ENCODE peak calls at places on chromosomes 2 and 18, in four cellular contexts. I, G, Q and E are unnamed samples.
A peak's percentile ranks its signal among the peaks of the same experiment; 100 is the strongest.

GRCh38 chr2:96927420-96928171 is 57.7 kb upstream of the SEMA4C start:
- DNase-seq in I (no peak), G (no peak), Q (no peak), E (no peak)

GRCh38 chr2:134943540-134943939 is 24.9 kb downstream of the CCNT2 start:
- DNase-seq in I (no peak), G (no peak), Q (no peak), E (no peak)

GRCh38 chr18:54742654-54743053 is 85.6 kb upstream of the RAB27B start:
- DNase-seq in I (no peak), G (no peak), Q (no peak), E (no peak)

GRCh38 chr2:108316881-108317258 is 28.2 kb downstream of the SULT1C2 start:
- DNase-seq in I (no peak), G (no peak), Q (no peak), E (no peak)

GRCh38 chr2:158009425-158009824 is 92.3 kb upstream of the UPP2 start:
- DNase-seq in I (no peak), G (no peak), Q (no peak), E (peak; percentile 39)

GRCh38 chr2:135132314-135132713 is 80.2 kb downstream of the RAB3GAP1 start:
- DNase-seq in I (no peak), G (no peak), Q (no peak), E (no peak)

GRCh38 chr18:2451556-2451955 is 119.7 kb downstream of the METTL4 start:
- DNase-seq in I (no peak), G (no peak), Q (no peak), E (no peak)

GRCh38 chr2:110755494-110756078 is 23.2 kb downstream of the ACOXL start:
- DNase-seq in I (no peak), G (no peak), Q (peak; percentile 28), E (no peak)

GRCh38 chr2:30031184-30031583 is 109.8 kb upstream of the ALK start:
- DNase-seq in I (no peak), G (no peak), Q (no peak), E (no peak)

GRCh38 chr18:70377317-70377799 is 88.5 kb downstream of the SOCS6 start:
- DNase-seq in I (no peak), G (peak; percentile 93), Q (peak; percentile 22), E (no peak)

GRCh38 chr2:68835636-68836035 is 35.6 kb downstream of the BMP10 start:
- DNase-seq in I (no peak), G (no peak), Q (no peak), E (peak; percentile 29)

GRCh38 chr2:134275058-134275862 is 21.4 kb downstream of the MGAT5 start:
- DNase-seq in I (no peak), G (no peak), Q (no peak), E (no peak)

GRCh38 chr2:240623531-240624010 is 1.7 kb upstream of the GPR35 start:
- DNase-seq in I (no peak), G (no peak), Q (no peak), E (no peak)

GRCh38 chr18:79604913-79605235 is 74.7 kb upstream of the CTDP1 start:
- DNase-seq in I (no peak), G (no peak), Q (no peak), E (no peak)

GRCh38 chr2:177403822-177404221 is 11.2 kb downstream of the AGPS start:
- DNase-seq in I (no peak), G (no peak), Q (no peak), E (no peak)

GRCh38 chr2:177404243-177404642 is 11.7 kb downstream of the AGPS start:
- DNase-seq in I (no peak), G (no peak), Q (no peak), E (no peak)

GRCh38 chr2:177406182-177406581 is 13.6 kb downstream of the AGPS start:
- DNase-seq in I (no peak), G (no peak), Q (no peak), E (no peak)

GRCh38 chr2:177407031-177407430 is 14.5 kb downstream of the AGPS start:
- DNase-seq in I (no peak), G (no peak), Q (no peak), E (no peak)

DNA sequence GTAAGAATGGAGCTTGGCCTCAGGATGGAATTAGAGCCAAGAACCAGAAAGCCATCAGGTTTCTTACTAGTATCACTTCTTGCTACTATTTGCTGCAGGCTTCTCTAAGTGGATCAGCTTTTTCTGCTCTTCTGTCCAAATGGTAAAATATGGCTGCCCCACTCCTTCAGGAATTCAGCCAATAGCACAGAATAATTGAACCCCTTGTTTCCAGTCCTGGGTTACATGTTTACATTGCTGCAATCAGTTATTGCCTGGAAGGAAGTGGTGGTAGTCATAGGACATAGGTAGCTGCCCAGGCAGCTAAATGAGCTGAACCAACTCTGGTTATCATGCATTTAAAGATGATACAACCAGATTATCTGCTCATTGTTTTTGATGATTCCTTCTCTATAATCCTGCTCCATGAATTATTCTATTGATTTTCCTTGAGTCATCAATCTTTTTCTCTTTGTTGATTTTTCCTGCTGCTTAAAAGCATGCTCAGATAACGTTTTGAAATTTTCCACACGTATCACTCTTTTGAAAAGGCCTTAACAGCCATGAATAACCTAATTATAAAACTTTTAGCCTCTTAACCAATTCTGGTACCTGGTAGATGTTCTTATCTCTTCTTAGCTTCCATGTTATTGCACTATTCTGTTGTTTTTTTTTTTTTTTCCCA is 12.6 kb downstream of the AGPS start:
- DNase-seq in I (no peak), G (peak; percentile 82), Q (no peak), E (no peak)
- TF ChIP-seq REST in I (no peak), G (no peak), Q (no peak), E (no peak)

GRCh38 chr2:119256574-119256921 is 32.9 kb downstream of the STEAP3 start:
- DNase-seq in I (no peak), G (no peak), Q (peak; percentile 56), E (no peak)
- H3K4me3 ChIP-seq in I (no peak overlapping the region), G (no peak overlapping the region), Q (no peak overlapping the region), E (no peak overlapping the region)

DNA sequence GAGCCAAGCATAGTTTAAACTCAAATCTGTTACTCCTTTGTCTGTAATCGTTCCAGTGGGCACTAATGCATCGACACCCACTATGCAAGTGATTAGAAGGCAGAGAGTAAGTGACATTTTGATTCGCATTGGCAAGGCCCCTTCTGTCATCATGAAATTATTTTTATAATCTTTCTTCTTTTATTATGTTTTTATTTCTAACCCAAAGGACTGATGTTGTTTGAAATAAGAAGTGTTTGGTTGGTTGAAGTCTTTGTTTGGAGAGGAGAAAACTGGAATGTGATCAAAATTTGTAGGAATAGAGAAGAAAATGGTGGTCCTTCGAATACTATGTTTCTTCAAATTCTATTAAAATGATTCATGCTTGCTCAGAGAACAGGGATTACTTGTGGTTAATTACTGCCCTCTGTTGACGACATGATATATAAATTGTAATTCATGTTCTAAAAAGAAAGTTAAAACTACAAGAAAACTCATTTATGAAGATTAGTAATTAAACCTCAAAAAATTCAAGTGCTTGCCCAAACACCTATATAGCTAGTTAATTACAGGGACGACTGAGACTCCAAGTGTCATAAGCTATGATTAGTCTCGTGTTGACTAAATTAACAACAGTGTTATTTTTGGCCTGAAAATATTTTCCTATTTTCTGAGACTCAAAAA is 26.4 kb upstream of the TFPI start:
- DNase-seq in I (peak; percentile 31), G (peak; percentile 76), Q (peak; percentile 30), E (no peak)
- TF ChIP-seq GABPA in I (no peak), G (no peak), Q (no peak), E (no peak)

DNA sequence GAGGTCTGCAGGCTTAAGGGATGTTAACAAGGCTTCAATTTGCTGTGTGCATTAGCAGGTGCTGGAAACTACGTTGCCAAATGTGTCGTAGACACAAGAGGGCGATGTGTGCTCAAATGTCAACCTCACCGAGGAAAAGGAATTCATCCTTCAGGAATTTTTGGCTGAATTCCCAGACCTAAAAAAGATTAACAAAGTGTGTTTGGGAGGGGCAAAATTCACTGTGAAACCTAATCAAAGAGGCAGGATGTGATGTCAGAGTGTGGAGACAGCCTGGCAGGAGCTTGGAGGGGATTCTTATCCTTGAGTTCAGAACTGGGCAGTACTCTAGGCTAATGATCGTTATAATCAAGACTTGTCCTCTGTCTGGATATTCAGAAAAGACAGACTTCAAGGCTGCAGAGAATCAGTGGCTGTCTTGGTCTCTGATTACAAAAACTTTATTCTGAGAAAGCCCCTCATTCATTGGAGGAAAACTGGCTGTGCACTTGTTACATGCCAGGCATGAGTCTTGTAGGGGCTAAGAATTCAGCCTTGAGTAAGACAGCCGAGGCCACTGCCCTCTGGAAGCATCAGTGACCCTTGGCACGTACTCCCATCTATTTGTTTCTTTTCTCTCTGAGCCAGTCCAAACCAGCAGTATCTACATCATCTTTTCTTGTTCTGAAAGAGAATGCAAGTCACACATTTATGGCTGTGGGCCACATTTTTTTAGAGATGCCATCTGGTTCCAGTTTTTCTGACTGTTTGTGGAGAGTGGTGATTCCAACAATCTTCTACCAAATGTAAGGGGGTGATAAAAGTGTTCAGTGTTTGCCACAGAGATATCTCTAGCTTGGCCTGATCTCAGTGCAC is 18.7 kb upstream of the SCYGR1 start:
- DNase-seq in I (peak; percentile 56), G (peak; percentile 99), Q (peak; percentile 77), E (no peak)
- TF ChIP-seq REST in I (no peak), G (no peak), Q (no peak), E (no peak)

DNA sequence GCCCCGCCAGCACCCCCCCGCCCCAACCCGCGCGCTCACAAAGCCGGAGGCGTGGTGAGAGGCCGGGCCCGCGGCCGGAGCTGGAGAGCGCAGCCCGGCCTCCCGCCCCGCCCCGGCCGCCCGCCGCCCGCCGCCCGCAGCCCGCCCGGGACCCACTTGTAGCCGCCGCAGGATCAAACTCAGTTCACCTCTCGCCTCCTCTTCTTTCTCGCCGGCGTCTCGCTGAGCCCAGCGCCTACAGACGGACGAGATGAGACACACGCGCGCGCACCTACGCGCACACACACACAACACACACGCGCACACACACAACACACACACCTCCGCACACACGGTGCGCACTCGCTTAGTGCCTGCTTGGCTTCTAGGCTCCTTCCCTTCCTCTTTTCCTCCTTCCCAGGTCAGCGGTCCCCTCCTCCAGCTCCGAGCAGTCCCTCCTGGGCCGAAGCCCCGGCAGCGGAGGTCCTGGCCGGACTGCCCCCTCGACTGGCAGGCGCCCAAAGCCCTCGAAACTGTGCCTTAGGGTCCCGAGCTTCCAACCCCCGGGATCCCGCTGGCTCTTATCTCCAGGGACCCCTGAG is 1.4 kb upstream of the CYP26B1 start:
- DNase-seq in I (peak; percentile 62), G (no peak), Q (peak; percentile 73), E (no peak)
- H3K4me3 ChIP-seq in I (no peak overlapping the region), G (peak overlapping the region; percentile 70), Q (peak overlapping the region; percentile 43), E (no peak overlapping the region)

DNA sequence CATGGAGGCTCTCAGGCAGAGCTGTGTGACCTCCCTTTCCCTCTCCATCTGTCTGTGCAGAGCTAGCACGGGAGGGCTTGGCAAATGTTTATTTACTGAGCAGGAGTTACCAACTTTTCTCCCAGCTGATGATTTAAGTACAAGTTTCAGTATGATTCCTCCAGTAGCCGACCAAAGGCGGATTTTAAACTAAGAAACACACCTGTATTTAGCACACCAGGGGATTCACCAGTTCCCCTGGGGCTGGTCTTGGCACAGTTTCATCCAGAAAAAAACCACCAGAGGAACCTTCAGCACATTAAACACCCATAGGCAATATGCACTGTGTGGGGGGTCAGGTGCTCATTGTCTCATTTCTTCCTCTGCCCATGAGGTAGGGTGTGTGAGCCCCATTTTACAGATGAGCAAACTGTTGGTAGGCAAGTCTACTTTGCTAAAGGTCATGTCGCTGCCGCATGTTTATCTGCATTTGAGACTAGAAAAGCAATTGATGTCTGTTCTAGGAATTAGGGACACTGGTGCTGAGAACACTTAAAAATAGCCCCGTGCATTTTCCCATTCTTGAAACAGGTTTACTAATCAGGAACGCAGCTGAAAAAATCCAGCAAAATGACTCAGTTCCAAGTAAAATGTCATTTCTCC is 167.0 kb upstream of the ID2 start:
- DNase-seq in I (no peak), G (no peak), Q (no peak), E (peak; percentile 14)
- TF ChIP-seq GABPA in I (no peak), G (no peak), Q (no peak), E (no peak)

GRCh38 chr18:51988277-51988676 is 351.7 kb upstream of the DCC start:
- DNase-seq in I (no peak), G (no peak), Q (no peak), E (no peak)
- TF ChIP-seq REST in I (no peak), G (no peak), Q (no peak), E (no peak)